ENCODE peak calls at places on chromosome 2, in nine cellular contexts. J, Q, C, K, O, Z, L, H and Y are unnamed samples.

GRCh38 chr2:239793851-239794250 is 231.3 kb downstream of the NDUFA10 start:
- DNase-seq in O (no peak), L (no peak), J (peak; percentile 26), C (no peak), Q (no peak), Z (no peak), H (no peak), K (no peak), Y (no peak)

GRCh38 chr2:221100467-221101089 is 471.5 kb downstream of the EPHA4 start:
- DNase-seq in Q (peak; percentile 26), O (no peak), K (no peak), L (peak; percentile 25), C (no peak), H (peak; percentile 25), Z (no peak), J (no peak), Y (no peak)

GRCh38 chr2:239443666-239444567 is 43.1 kb upstream of the HDAC4 start:
- DNase-seq in L (peak; percentile 73), Q (peak; percentile 31), O (no peak), H (peak; percentile 56), Z (no peak), K (peak; percentile 82), J (no peak), C (no peak), Y (no peak)

GRCh38 chr2:147913701-147914480 is 69.1 kb downstream of the ACVR2A start:
- DNase-seq in J (no peak), H (no peak), Z (no peak), O (no peak), Q (peak; percentile 39), C (no peak), L (peak; percentile 8), K (peak; percentile 3), Y (peak; percentile 69)

GRCh38 chr2:163610817-163611556 is 124.8 kb downstream of the FIGN start:
- DNase-seq in H (no peak), C (no peak), K (no peak), Q (no peak), J (peak; percentile 44), Z (no peak), L (no peak), O (peak; percentile 5), Y (no peak)

GRCh38 chr2:12416600-12416999 is 300.1 kb upstream of the TRIB2 start:
- DNase-seq in L (peak; percentile 47), J (peak; percentile 56), H (no peak), K (peak; percentile 62), C (peak; percentile 66), Z (peak; percentile 49), O (no peak), Q (no peak), Y (peak; percentile 12)

GRCh38 chr2:110157153-110157793 is 41.7 kb upstream of the MALL start:
- DNase-seq in K (peak; percentile 69), Z (no peak), J (no peak), O (peak; percentile 50), Q (peak; percentile 76), H (peak; percentile 50), C (no peak), L (peak; percentile 71), Y (peak; percentile 48)

GRCh38 chr2:126981476-126981875 is 82.8 kb downstream of the TEX51 start:
- DNase-seq in O (no peak), Z (no peak), C (no peak), K (peak; percentile 69), J (no peak), H (no peak), L (peak; percentile 4), Q (no peak), Y (no peak)

GRCh38 chr2:12554235-12555011 is 162.3 kb upstream of the TRIB2 start:
- DNase-seq in J (no peak), C (no peak), Z (no peak), K (no peak), Q (no peak), O (no peak), L (no peak), H (no peak), Y (no peak)

GRCh38 chr2:200042102-200042735 is 86.8 kb downstream of the MAIP1 start:
- DNase-seq in J (no peak), O (no peak), Q (peak; percentile 59), H (peak; percentile 38), Z (no peak), K (peak; percentile 81), L (peak; percentile 75), C (no peak), Y (no peak)

GRCh38 chr2:232280341-232280740 is 98.2 kb upstream of the ALPP start:
- DNase-seq in K (no peak), O (no peak), J (no peak), L (no peak), Q (no peak), C (no peak), H (no peak), Z (no peak), Y (no peak)

GRCh38 chr2:20635698-20636584 is 15.0 kb downstream of the HS1BP3 start:
- DNase-seq in Z (no peak), K (peak; percentile 59), H (peak; percentile 94), J (peak; percentile 92), O (peak; percentile 83), Q (peak; percentile 95), L (peak; percentile 79), C (no peak), Y (peak; percentile 78)

GRCh38 chr2:172725741-172726140 is 9.9 kb upstream of the RAPGEF4 start:
- DNase-seq in H (no peak), C (no peak), O (no peak), Z (no peak), Q (no peak), J (no peak), L (no peak), K (no peak), Y (no peak)

GRCh38 chr2:173028671-173029070 is 47.0 kb upstream of the MAP3K20 start:
- DNase-seq in K (no peak), J (no peak), H (no peak), Q (no peak), O (no peak), C (no peak), L (peak; percentile 55), Z (no peak), Y (no peak)

GRCh38 chr2:144382848-144383247 is 137.1 kb downstream of the ZEB2 start:
- DNase-seq in H (no peak), Q (peak; percentile 43), K (no peak), O (peak; percentile 69), J (no peak), Z (no peak), C (no peak), L (no peak), Y (peak; percentile 97)

GRCh38 chr2:208253518-208254117 is 1.3 kb downstream of the IDH1 start:
- DNase-seq in K (no peak), H (no peak), Z (no peak), C (no peak), J (no peak), Q (no peak), L (peak; percentile 6), O (no peak), Y (no peak)

GRCh38 chr2:88838165-88838635 is 146.7 kb downstream of the RPIA start:
- DNase-seq in H (no peak), L (no peak), Z (no peak), O (peak; percentile 59), K (no peak), Q (no peak), J (no peak), C (no peak), Y (no peak)

GRCh38 chr2:2664989-2665833 is 334.1 kb upstream of the MYT1L start:
- DNase-seq in O (no peak), C (no peak), Z (no peak), Q (peak; percentile 96), J (no peak), K (peak; percentile 96), L (no peak), H (peak; percentile 45), Y (no peak)

GRCh38 chr2:162065767-162066166 is 8.2 kb downstream of the DPP4 start:
- DNase-seq in Z (no peak), O (no peak), K (no peak), Q (no peak), J (no peak), L (no peak), C (no peak), H (no peak), Y (no peak)

GRCh38 chr2:148555622-148556294 is 88.8 kb upstream of the EPC2 start:
- DNase-seq in C (no peak), Q (no peak), H (no peak), Z (no peak), J (no peak), K (no peak), L (no peak), O (no peak), Y (no peak)